ENCODE peak calls at places on chromosomes 7 and 10, in four cellular contexts. M is cardiac fibroblast; H is naive B cell; F is naive thymus-derived CD8-positive, alpha-beta T cell. Q is an unnamed sample.
A peak's percentile ranks its signal among the peaks of the same experiment; 100 is the strongest.

GRCh38 chr7:127578036-127578684 is 7.2 kb downstream of the GCC1 start:
- DNase-seq in M (peak; percentile 34), H (no peak), F (no peak), Q (no peak)

GRCh38 chr10:100637785-100638184 is 102.0 kb downstream of the HIF1AN start:
- DNase-seq in M (peak; percentile 19), H (no peak), F (no peak), Q (no peak)

GRCh38 chr7:84982199-84982598 is 204.7 kb downstream of the SEMA3D start:
- DNase-seq in M (no peak), H (no peak), F (no peak), Q (no peak)

GRCh38 chr7:1569440-1569832 is 396 bp downstream of the PSMG3 start:
- DNase-seq in M (no peak), H (no peak), F (no peak), Q (no peak)

GRCh38 chr10:122441961-122442360 is 12.5 kb upstream of the ARMS2 start:
- DNase-seq in M (peak; percentile 81), H (no peak), F (no peak), Q (no peak)

GRCh38 chr10:43863859-43864591 is 215.3 kb upstream of the ZNF32 start:
- DNase-seq in M (peak; percentile 94), H (no peak), F (no peak), Q (no peak)

GRCh38 chr10:51073461-51074237 is 638 bp upstream of the PRKG1 start:
- DNase-seq in M (peak; percentile 26), H (no peak), F (no peak), Q (peak; percentile 11)

GRCh38 chr7:14934831-14935230 is 32.3 kb upstream of the DGKB start:
- DNase-seq in M (no peak), H (no peak), F (no peak), Q (no peak)

GRCh38 chr10:43683451-43684197 is 34.9 kb upstream of the ZNF32 start:
- DNase-seq in M (peak; percentile 38), H (no peak), F (no peak), Q (no peak)

GRCh38 chr10:18501198-18501597 is 150.2 kb downstream of the NSUN6 start:
- DNase-seq in M (peak; percentile 53), H (no peak), F (no peak), Q (no peak)